ENCODE peak calls at places on chromosome 17, in six cellular contexts. U, S, N, A, H and L are unnamed samples.

GRCh38 chr17:6501359-6501758 is 55.0 kb downstream of the PITPNM3 start:
- DNase-seq in U (no peak), S (no peak), N (no peak), A (no peak), H (no peak), L (no peak)

GRCh38 chr17:8472663-8473062 is 37.0 kb downstream of the NDEL1 start:
- DNase-seq in U (no peak), S (no peak), N (no peak), A (no peak), H (no peak), L (no peak)

GRCh38 chr17:7380855-7381683 is at the start of gene TNK1:
- DNase-seq in U (no peak), S (peak; percentile 9), N (peak; percentile 82), A (no peak), H (no peak), L (no peak)

GRCh38 chr17:5582177-5582885 is 2.0 kb downstream of the NLRP1 start:
- DNase-seq in U (no peak), S (no peak), N (no peak), A (no peak), H (no peak), L (no peak)

GRCh38 chr17:65987988-65988387 is 203.9 kb downstream of the CEP112 start:
- DNase-seq in U (no peak), S (peak; percentile 7), N (peak; percentile 49), A (peak; percentile 47), H (peak; percentile 61), L (no peak)

GRCh38 chr17:28133562-28133970 is 91.1 kb downstream of the NLK start:
- DNase-seq in U (no peak), S (no peak), N (no peak), A (peak; percentile 93), H (peak; percentile 67), L (no peak)

GRCh38 chr17:15971108-15971507 is 26.2 kb downstream of the ADORA2B start:
- DNase-seq in U (no peak), S (no peak), N (no peak), A (no peak), H (peak; percentile 16), L (no peak)

GRCh38 chr17:75679706-75680201 is 12.6 kb downstream of the SAP30BP start:
- DNase-seq in U (no peak), S (no peak), N (no peak), A (peak; percentile 81), H (no peak), L (peak; percentile 67)

GRCh38 chr17:64938290-64938689 is 19.0 kb upstream of the LRRC37A3 start:
- DNase-seq in U (no peak), S (no peak), N (no peak), A (no peak), H (no peak), L (no peak)